ENCODE peak calls at places on chromosomes 12 and 14, in eight cellular contexts. One of them, this sample, is unnamed.
A peak's percentile ranks its signal among the peaks of the same experiment; 100 is the strongest.

GRCh38 chr14:92603309-92604257 is 90.0 kb downstream of the RIN3 start:
- DNase-seq in occipital lobe: peak; percentile 60
- DNase-seq in AG20443: peak; percentile 67
- DNase-seq in lower leg skin: no peak
- DNase-seq in RPMI8226: peak; percentile 34
- DNase-seq in activated CD8-positive, alpha-beta T cell treated with anti-CD3 and anti-CD28 coated beads, Interleukin-2, amount 10 ng/mL, durations not matched to agents 7 days and 5 days: peak; percentile 50
- DNase-seq in activated CD4-positive, alpha-beta memory T cell treated with anti-CD3 and anti-CD28 coated beads for 36 hours: peak; percentile 46
- DNase-seq in psoas muscle: no peak
- DNase-seq in this sample: no peak

GRCh38 chr12:55068416-55069010 is 48.7 kb downstream of the NEUROD4 start:
- DNase-seq in occipital lobe: no peak
- DNase-seq in AG20443: peak; percentile 82
- DNase-seq in lower leg skin: no peak
- DNase-seq in RPMI8226: peak; percentile 60
- DNase-seq in activated CD8-positive, alpha-beta T cell treated with anti-CD3 and anti-CD28 coated beads, Interleukin-2, amount 10 ng/mL, durations not matched to agents 7 days and 5 days: peak; percentile 38
- DNase-seq in activated CD4-positive, alpha-beta memory T cell treated with anti-CD3 and anti-CD28 coated beads for 36 hours: peak; percentile 22
- DNase-seq in psoas muscle: no peak
- DNase-seq in this sample: peak; percentile 62

GRCh38 chr12:51687142-51687935 is 96.3 kb downstream of the SCN8A start:
- DNase-seq in occipital lobe: no peak
- DNase-seq in AG20443: peak; percentile 63
- DNase-seq in lower leg skin: no peak
- DNase-seq in RPMI8226: no peak
- DNase-seq in activated CD8-positive, alpha-beta T cell treated with anti-CD3 and anti-CD28 coated beads, Interleukin-2, amount 10 ng/mL, durations not matched to agents 7 days and 5 days: no peak
- DNase-seq in activated CD4-positive, alpha-beta memory T cell treated with anti-CD3 and anti-CD28 coated beads for 36 hours: no peak
- DNase-seq in psoas muscle: no peak
- DNase-seq in this sample: no peak

GRCh38 chr12:122067966-122068365 is 10.6 kb upstream of the MLXIP start:
- DNase-seq in occipital lobe: no peak
- DNase-seq in AG20443: no peak
- DNase-seq in lower leg skin: no peak
- DNase-seq in RPMI8226: peak; percentile 70
- DNase-seq in activated CD8-positive, alpha-beta T cell treated with anti-CD3 and anti-CD28 coated beads, Interleukin-2, amount 10 ng/mL, durations not matched to agents 7 days and 5 days: peak; percentile 81
- DNase-seq in activated CD4-positive, alpha-beta memory T cell treated with anti-CD3 and anti-CD28 coated beads for 36 hours: peak; percentile 53
- DNase-seq in psoas muscle: no peak
- DNase-seq in this sample: peak; percentile 86

GRCh38 chr12:88578821-88579518 is 1.3 kb downstream of the KITLG start:
- DNase-seq in occipital lobe: no peak
- DNase-seq in AG20443: peak; percentile 55
- DNase-seq in lower leg skin: no peak
- DNase-seq in RPMI8226: no peak
- DNase-seq in activated CD8-positive, alpha-beta T cell treated with anti-CD3 and anti-CD28 coated beads, Interleukin-2, amount 10 ng/mL, durations not matched to agents 7 days and 5 days: no peak
- DNase-seq in activated CD4-positive, alpha-beta memory T cell treated with anti-CD3 and anti-CD28 coated beads for 36 hours: no peak
- DNase-seq in psoas muscle: peak; percentile 43
- DNase-seq in this sample: no peak

GRCh38 chr12:74689071-74689655 is 151.5 kb downstream of the ATXN7L3B start:
- DNase-seq in occipital lobe: no peak
- DNase-seq in AG20443: peak; percentile 29
- DNase-seq in lower leg skin: no peak
- DNase-seq in RPMI8226: peak; percentile 50
- DNase-seq in activated CD8-positive, alpha-beta T cell treated with anti-CD3 and anti-CD28 coated beads, Interleukin-2, amount 10 ng/mL, durations not matched to agents 7 days and 5 days: no peak
- DNase-seq in activated CD4-positive, alpha-beta memory T cell treated with anti-CD3 and anti-CD28 coated beads for 36 hours: no peak
- DNase-seq in psoas muscle: no peak
- DNase-seq in this sample: peak; percentile 58

GRCh38 chr12:104750061-104750460 is 208.0 kb downstream of the SLC41A2 start:
- DNase-seq in occipital lobe: no peak
- DNase-seq in AG20443: peak; percentile 87
- DNase-seq in lower leg skin: peak; percentile 39
- DNase-seq in RPMI8226: peak; percentile 62
- DNase-seq in activated CD8-positive, alpha-beta T cell treated with anti-CD3 and anti-CD28 coated beads, Interleukin-2, amount 10 ng/mL, durations not matched to agents 7 days and 5 days: no peak
- DNase-seq in activated CD4-positive, alpha-beta memory T cell treated with anti-CD3 and anti-CD28 coated beads for 36 hours: no peak
- DNase-seq in psoas muscle: no peak
- DNase-seq in this sample: peak; percentile 16

GRCh38 chr12:56591111-56591510 is 39.0 kb downstream of the BAZ2A start:
- DNase-seq in occipital lobe: no peak
- DNase-seq in AG20443: no peak
- DNase-seq in lower leg skin: no peak
- DNase-seq in RPMI8226: no peak
- DNase-seq in activated CD8-positive, alpha-beta T cell treated with anti-CD3 and anti-CD28 coated beads, Interleukin-2, amount 10 ng/mL, durations not matched to agents 7 days and 5 days: no peak
- DNase-seq in activated CD4-positive, alpha-beta memory T cell treated with anti-CD3 and anti-CD28 coated beads for 36 hours: no peak
- DNase-seq in psoas muscle: no peak
- DNase-seq in this sample: no peak

GRCh38 chr12:116959198-116959460 is 48.4 kb downstream of the FBXW8 start:
- DNase-seq in occipital lobe: no peak
- DNase-seq in AG20443: no peak
- DNase-seq in lower leg skin: no peak
- DNase-seq in RPMI8226: no peak
- DNase-seq in activated CD8-positive, alpha-beta T cell treated with anti-CD3 and anti-CD28 coated beads, Interleukin-2, amount 10 ng/mL, durations not matched to agents 7 days and 5 days: no peak
- DNase-seq in activated CD4-positive, alpha-beta memory T cell treated with anti-CD3 and anti-CD28 coated beads for 36 hours: no peak
- DNase-seq in psoas muscle: no peak
- DNase-seq in this sample: no peak

GRCh38 chr14:31419179-31420012 is 954 bp downstream of the HEATR5A start:
- DNase-seq in occipital lobe: no peak
- DNase-seq in AG20443: no peak
- DNase-seq in lower leg skin: no peak
- DNase-seq in RPMI8226: no peak
- DNase-seq in activated CD8-positive, alpha-beta T cell treated with anti-CD3 and anti-CD28 coated beads, Interleukin-2, amount 10 ng/mL, durations not matched to agents 7 days and 5 days: no peak
- DNase-seq in activated CD4-positive, alpha-beta memory T cell treated with anti-CD3 and anti-CD28 coated beads for 36 hours: no peak
- DNase-seq in psoas muscle: no peak
- DNase-seq in this sample: peak; percentile 16

GRCh38 chr14:100731011-100731670 is 4.4 kb downstream of the DLK1 start:
- DNase-seq in occipital lobe: no peak
- DNase-seq in AG20443: no peak
- DNase-seq in lower leg skin: no peak
- DNase-seq in RPMI8226: no peak
- DNase-seq in activated CD8-positive, alpha-beta T cell treated with anti-CD3 and anti-CD28 coated beads, Interleukin-2, amount 10 ng/mL, durations not matched to agents 7 days and 5 days: no peak
- DNase-seq in activated CD4-positive, alpha-beta memory T cell treated with anti-CD3 and anti-CD28 coated beads for 36 hours: no peak
- DNase-seq in psoas muscle: no peak
- DNase-seq in this sample: no peak

GRCh38 chr12:5773550-5773949 is 171.5 kb downstream of the ANO2 start:
- DNase-seq in occipital lobe: no peak
- DNase-seq in AG20443: no peak
- DNase-seq in lower leg skin: no peak
- DNase-seq in RPMI8226: no peak
- DNase-seq in activated CD8-positive, alpha-beta T cell treated with anti-CD3 and anti-CD28 coated beads, Interleukin-2, amount 10 ng/mL, durations not matched to agents 7 days and 5 days: no peak
- DNase-seq in activated CD4-positive, alpha-beta memory T cell treated with anti-CD3 and anti-CD28 coated beads for 36 hours: no peak
- DNase-seq in psoas muscle: no peak
- DNase-seq in this sample: no peak

GRCh38 chr14:52185178-52185577 is 82.3 kb upstream of the PTGDR start:
- DNase-seq in occipital lobe: no peak
- DNase-seq in AG20443: no peak
- DNase-seq in lower leg skin: no peak
- DNase-seq in RPMI8226: no peak
- DNase-seq in activated CD8-positive, alpha-beta T cell treated with anti-CD3 and anti-CD28 coated beads, Interleukin-2, amount 10 ng/mL, durations not matched to agents 7 days and 5 days: no peak
- DNase-seq in activated CD4-positive, alpha-beta memory T cell treated with anti-CD3 and anti-CD28 coated beads for 36 hours: no peak
- DNase-seq in psoas muscle: no peak
- DNase-seq in this sample: no peak

GRCh38 chr14:65137648-65138317 is 35.5 kb upstream of the MAX start:
- DNase-seq in occipital lobe: no peak
- DNase-seq in AG20443: no peak
- DNase-seq in lower leg skin: no peak
- DNase-seq in RPMI8226: no peak
- DNase-seq in activated CD8-positive, alpha-beta T cell treated with anti-CD3 and anti-CD28 coated beads, Interleukin-2, amount 10 ng/mL, durations not matched to agents 7 days and 5 days: no peak
- DNase-seq in activated CD4-positive, alpha-beta memory T cell treated with anti-CD3 and anti-CD28 coated beads for 36 hours: no peak
- DNase-seq in psoas muscle: no peak
- DNase-seq in this sample: no peak

GRCh38 chr12:531951-532585 is 72.3 kb downstream of the B4GALNT3 start:
- DNase-seq in occipital lobe: no peak
- DNase-seq in AG20443: peak; percentile 60
- DNase-seq in lower leg skin: no peak
- DNase-seq in RPMI8226: no peak
- DNase-seq in activated CD8-positive, alpha-beta T cell treated with anti-CD3 and anti-CD28 coated beads, Interleukin-2, amount 10 ng/mL, durations not matched to agents 7 days and 5 days: no peak
- DNase-seq in activated CD4-positive, alpha-beta memory T cell treated with anti-CD3 and anti-CD28 coated beads for 36 hours: no peak
- DNase-seq in psoas muscle: no peak
- DNase-seq in this sample: no peak

GRCh38 chr12:47366203-47366978 is 286.6 kb upstream of the AMIGO2 start:
- DNase-seq in occipital lobe: no peak
- DNase-seq in AG20443: peak; percentile 24
- DNase-seq in lower leg skin: no peak
- DNase-seq in RPMI8226: no peak
- DNase-seq in activated CD8-positive, alpha-beta T cell treated with anti-CD3 and anti-CD28 coated beads, Interleukin-2, amount 10 ng/mL, durations not matched to agents 7 days and 5 days: no peak
- DNase-seq in activated CD4-positive, alpha-beta memory T cell treated with anti-CD3 and anti-CD28 coated beads for 36 hours: no peak
- DNase-seq in psoas muscle: no peak
- DNase-seq in this sample: no peak

GRCh38 chr12:111578276-111578970 is 20.7 kb downstream of the ATXN2 start:
- DNase-seq in occipital lobe: no peak
- DNase-seq in AG20443: peak; percentile 53
- DNase-seq in lower leg skin: no peak
- DNase-seq in RPMI8226: no peak
- DNase-seq in activated CD8-positive, alpha-beta T cell treated with anti-CD3 and anti-CD28 coated beads, Interleukin-2, amount 10 ng/mL, durations not matched to agents 7 days and 5 days: no peak
- DNase-seq in activated CD4-positive, alpha-beta memory T cell treated with anti-CD3 and anti-CD28 coated beads for 36 hours: no peak
- DNase-seq in psoas muscle: no peak
- DNase-seq in this sample: no peak

GRCh38 chr12:27826076-27826475 is 46.0 kb upstream of the MANSC4 start:
- DNase-seq in occipital lobe: no peak
- DNase-seq in AG20443: no peak
- DNase-seq in lower leg skin: no peak
- DNase-seq in RPMI8226: no peak
- DNase-seq in activated CD8-positive, alpha-beta T cell treated with anti-CD3 and anti-CD28 coated beads, Interleukin-2, amount 10 ng/mL, durations not matched to agents 7 days and 5 days: no peak
- DNase-seq in activated CD4-positive, alpha-beta memory T cell treated with anti-CD3 and anti-CD28 coated beads for 36 hours: no peak
- DNase-seq in psoas muscle: no peak
- DNase-seq in this sample: no peak

GRCh38 chr12:1913377-1914115 is 4.9 kb downstream of the CACNA2D4 start:
- DNase-seq in occipital lobe: no peak
- DNase-seq in AG20443: peak; percentile 7
- DNase-seq in lower leg skin: no peak
- DNase-seq in RPMI8226: no peak
- DNase-seq in activated CD8-positive, alpha-beta T cell treated with anti-CD3 and anti-CD28 coated beads, Interleukin-2, amount 10 ng/mL, durations not matched to agents 7 days and 5 days: peak; percentile 18
- DNase-seq in activated CD4-positive, alpha-beta memory T cell treated with anti-CD3 and anti-CD28 coated beads for 36 hours: no peak
- DNase-seq in psoas muscle: no peak
- DNase-seq in this sample: no peak

GRCh38 chr12:109677323-109677722 is 36.3 kb upstream of the FAM222A start:
- DNase-seq in occipital lobe: no peak
- DNase-seq in AG20443: no peak
- DNase-seq in lower leg skin: no peak
- DNase-seq in RPMI8226: no peak
- DNase-seq in activated CD8-positive, alpha-beta T cell treated with anti-CD3 and anti-CD28 coated beads, Interleukin-2, amount 10 ng/mL, durations not matched to agents 7 days and 5 days: no peak
- DNase-seq in activated CD4-positive, alpha-beta memory T cell treated with anti-CD3 and anti-CD28 coated beads for 36 hours: no peak
- DNase-seq in psoas muscle: no peak
- DNase-seq in this sample: no peak

GRCh38 chr14:102593841-102594170 is 1.4 kb downstream of the RCOR1 start:
- DNase-seq in occipital lobe: no peak
- DNase-seq in AG20443: no peak
- DNase-seq in lower leg skin: no peak
- DNase-seq in RPMI8226: no peak
- DNase-seq in activated CD8-positive, alpha-beta T cell treated with anti-CD3 and anti-CD28 coated beads, Interleukin-2, amount 10 ng/mL, durations not matched to agents 7 days and 5 days: no peak
- DNase-seq in activated CD4-positive, alpha-beta memory T cell treated with anti-CD3 and anti-CD28 coated beads for 36 hours: no peak
- DNase-seq in psoas muscle: no peak
- DNase-seq in this sample: peak; percentile 53

GRCh38 chr14:74302160-74302628 is 540 bp downstream of the ABCD4 start:
- DNase-seq in occipital lobe: no peak
- DNase-seq in AG20443: peak; percentile 72
- DNase-seq in lower leg skin: no peak
- DNase-seq in RPMI8226: peak; percentile 47
- DNase-seq in activated CD8-positive, alpha-beta T cell treated with anti-CD3 and anti-CD28 coated beads, Interleukin-2, amount 10 ng/mL, durations not matched to agents 7 days and 5 days: peak; percentile 52
- DNase-seq in activated CD4-positive, alpha-beta memory T cell treated with anti-CD3 and anti-CD28 coated beads for 36 hours: peak; percentile 20
- DNase-seq in psoas muscle: no peak
- DNase-seq in this sample: peak; percentile 75

GRCh38 chr14:26190644-26191043 is 407.2 kb downstream of the NOVA1 start:
- DNase-seq in occipital lobe: no peak
- DNase-seq in AG20443: no peak
- DNase-seq in lower leg skin: no peak
- DNase-seq in RPMI8226: no peak
- DNase-seq in activated CD8-positive, alpha-beta T cell treated with anti-CD3 and anti-CD28 coated beads, Interleukin-2, amount 10 ng/mL, durations not matched to agents 7 days and 5 days: no peak
- DNase-seq in activated CD4-positive, alpha-beta memory T cell treated with anti-CD3 and anti-CD28 coated beads for 36 hours: no peak
- DNase-seq in psoas muscle: no peak
- DNase-seq in this sample: no peak

GRCh38 chr12:116642683-116643082 is 83.5 kb downstream of the MAP1LC3B2 start:
- DNase-seq in occipital lobe: no peak
- DNase-seq in AG20443: no peak
- DNase-seq in lower leg skin: no peak
- DNase-seq in RPMI8226: no peak
- DNase-seq in activated CD8-positive, alpha-beta T cell treated with anti-CD3 and anti-CD28 coated beads, Interleukin-2, amount 10 ng/mL, durations not matched to agents 7 days and 5 days: no peak
- DNase-seq in activated CD4-positive, alpha-beta memory T cell treated with anti-CD3 and anti-CD28 coated beads for 36 hours: no peak
- DNase-seq in psoas muscle: no peak
- DNase-seq in this sample: no peak

GRCh38 chr12:11014234-11014633 is 8.2 kb downstream of the TAS2R19 start:
- DNase-seq in occipital lobe: no peak
- DNase-seq in AG20443: no peak
- DNase-seq in lower leg skin: no peak
- DNase-seq in RPMI8226: no peak
- DNase-seq in activated CD8-positive, alpha-beta T cell treated with anti-CD3 and anti-CD28 coated beads, Interleukin-2, amount 10 ng/mL, durations not matched to agents 7 days and 5 days: no peak
- DNase-seq in activated CD4-positive, alpha-beta memory T cell treated with anti-CD3 and anti-CD28 coated beads for 36 hours: no peak
- DNase-seq in psoas muscle: no peak
- DNase-seq in this sample: no peak